ENCODE peak calls at places on chromosomes 11 and 22, in eight cellular contexts. I is A549; R is B cell; B is nephron progenitor cell; M is pancreas; C is tibial nerve; T is CD4-positive, alpha-beta T cell; D is neural crest cell. E is an unnamed sample.

GRCh38 chr11:12989428-12990242 is 19.5 kb upstream of the RASSF10 start:
- DNase-seq in I (no peak), R (no peak), B (no peak), M (no peak), C (no peak), T (no peak), D (no peak), E (no peak)

GRCh38 chr22:19708323-19709011 is 5.8 kb upstream of the SEPTIN5 start:
- DNase-seq in I (no peak), R (peak), B (no peak), M (peak), C (no peak), T (no peak), D (no peak), E (no peak)

GRCh38 chr11:12287374-12288211 is 89.8 kb upstream of the PARVA start:
- DNase-seq in I (peak), R (no peak), B (peak), M (no peak), C (no peak), T (no peak), D (peak), E (peak)

GRCh38 chr11:114284021-114284420 is 12.2 kb upstream of the NNMT start:
- DNase-seq in I (no peak), R (no peak), B (no peak), M (no peak), C (no peak), T (no peak), D (no peak), E (no peak)

GRCh38 chr11:616320-617220 is 820 bp upstream of the IRF7 start:
- DNase-seq in I (no peak), R (no peak), B (no peak), M (no peak), C (no peak), T (no peak), D (no peak), E (no peak)

GRCh38 chr11:8365542-8365941 is 101.9 kb upstream of the LMO1 start:
- DNase-seq in I (no peak), R (no peak), B (no peak), M (peak), C (no peak), T (no peak), D (no peak), E (no peak)

GRCh38 chr11:121366970-121367369 is 74.4 kb downstream of the SC5D start:
- DNase-seq in I (no peak), R (no peak), B (no peak), M (no peak), C (no peak), T (no peak), D (no peak), E (no peak)

GRCh38 chr11:76119779-76120178 is 86.5 kb downstream of the WNT11 start:
- DNase-seq in I (no peak), R (no peak), B (no peak), M (no peak), C (no peak), T (no peak), D (no peak), E (no peak)

GRCh38 chr11:46392421-46393230 is 1.1 kb upstream of the CHRM4 start:
- DNase-seq in I (peak), R (peak), B (peak), M (peak), C (peak), T (peak), D (peak), E (peak)

GRCh38 chr11:116122697-116123472 is 618.7 kb upstream of the CADM1 start:
- DNase-seq in I (no peak), R (no peak), B (no peak), M (no peak), C (no peak), T (no peak), D (no peak), E (no peak)

GRCh38 chr11:69985654-69986420 is 92.3 kb upstream of the ANO1 start:
- DNase-seq in I (no peak), R (no peak), B (peak), M (no peak), C (no peak), T (no peak), D (no peak), E (no peak)

GRCh38 chr11:41237386-41237785 is 222.1 kb downstream of the LRRC4C start:
- DNase-seq in I (no peak), R (no peak), B (no peak), M (no peak), C (no peak), T (no peak), D (no peak), E (no peak)

GRCh38 chr11:47296045-47296444 is 26.1 kb downstream of the MADD start:
- DNase-seq in I (no peak), R (no peak), B (no peak), M (no peak), C (no peak), T (no peak), D (no peak), E (no peak)

GRCh38 chr11:119470316-119471266 is 47.6 kb upstream of the THY1 start:
- DNase-seq in I (no peak), R (no peak), B (no peak), M (no peak), C (no peak), T (no peak), D (no peak), E (no peak)

GRCh38 chr22:26615149-26615548 is 2.7 kb downstream of the CRYBB1 start:
- DNase-seq in I (no peak), R (peak), B (no peak), M (no peak), C (no peak), T (no peak), D (no peak), E (no peak)

GRCh38 chr11:115168229-115168671 is 336.0 kb downstream of the CADM1 start:
- DNase-seq in I (no peak), R (no peak), B (no peak), M (no peak), C (no peak), T (no peak), D (no peak), E (no peak)

GRCh38 chr11:112613051-112613972 is 347.9 kb upstream of the NCAM1 start:
- DNase-seq in I (no peak), R (no peak), B (no peak), M (peak), C (no peak), T (no peak), D (no peak), E (no peak)

GRCh38 chr22:42376721-42377177 is 55.5 kb downstream of the NFAM1 start:
- DNase-seq in I (no peak), R (no peak), B (peak), M (no peak), C (peak), T (no peak), D (peak), E (peak)

GRCh38 chr11:105046898-105047579 is 1.9 kb upstream of the CARD16 start:
- DNase-seq in I (peak), R (no peak), B (no peak), M (no peak), C (no peak), T (no peak), D (no peak), E (no peak)

GRCh38 chr11:129543515-129544290 is 168.1 kb downstream of the BARX2 start:
- DNase-seq in I (no peak), R (no peak), B (no peak), M (no peak), C (no peak), T (no peak), D (no peak), E (no peak)

GRCh38 chr11:129533395-129533794 is 157.7 kb downstream of the BARX2 start:
- DNase-seq in I (no peak), R (no peak), B (no peak), M (no peak), C (no peak), T (no peak), D (no peak), E (no peak)

GRCh38 chr11:129536338-129536737 is 160.7 kb downstream of the BARX2 start:
- DNase-seq in I (no peak), R (no peak), B (no peak), M (no peak), C (no peak), T (no peak), D (no peak), E (no peak)

DNA sequence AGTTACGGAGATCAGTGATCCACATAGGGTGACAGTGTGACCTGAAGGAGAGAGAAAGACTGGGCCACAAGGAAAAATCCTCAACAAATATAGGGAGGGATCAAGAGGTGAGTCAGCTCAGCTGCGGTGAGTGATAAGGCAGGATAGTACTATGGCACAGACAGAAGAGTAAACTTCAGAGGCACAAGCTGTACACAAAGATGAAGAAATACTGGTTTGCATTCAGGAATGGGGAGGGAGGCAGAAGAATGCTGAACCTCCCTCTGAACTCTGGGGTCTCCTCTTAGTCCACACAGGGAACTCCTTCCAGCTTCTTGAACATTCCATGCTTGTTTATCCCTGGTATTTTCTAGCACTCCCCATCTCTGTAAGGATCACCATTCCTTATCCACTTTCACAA is 162.7 kb downstream of the BARX2 start:
- DNase-seq in I (no peak), R (no peak), B (no peak), M (no peak), C (no peak), T (no peak), D (no peak), E (no peak)
- TF ChIP-seq CTCF in I (no peak), R (no peak), B (no peak), M (no peak), C (no peak), T (no peak), D (no peak), E (no peak)

GRCh38 chr11:23556163-23556750 is 696.0 kb upstream of the CCDC179 start:
- DNase-seq in I (no peak), R (no peak), B (no peak), M (no peak), C (no peak), T (no peak), D (no peak), E (no peak)

GRCh38 chr11:23555085-23555484 is 694.8 kb upstream of the CCDC179 start:
- DNase-seq in I (no peak), R (no peak), B (no peak), M (no peak), C (no peak), T (no peak), D (no peak), E (no peak)

DNA sequence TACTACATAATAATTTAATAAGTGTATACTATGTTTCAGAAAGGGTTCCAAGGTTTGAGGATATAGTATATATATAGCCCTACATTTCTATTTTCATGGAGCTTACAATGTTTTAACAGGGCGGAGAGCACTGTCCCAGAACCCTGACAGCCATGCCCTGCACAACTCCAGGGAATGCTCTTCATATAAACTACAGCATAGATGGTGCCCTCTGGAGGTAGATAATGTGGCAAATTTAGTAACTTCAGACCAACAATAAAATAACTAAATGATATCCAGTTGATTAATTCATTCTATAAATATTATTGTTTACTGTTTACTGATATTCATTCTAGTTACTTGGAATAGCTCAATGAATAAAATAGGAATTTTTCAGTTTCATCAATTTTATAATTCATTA is 693.7 kb upstream of the CCDC179 start:
- DNase-seq in I (no peak), R (no peak), B (no peak), M (no peak), C (no peak), T (no peak), D (no peak), E (no peak)
- TF ChIP-seq CTCF in I (no peak), R (no peak), B (no peak), M (no peak), C (no peak), T (no peak), D (no peak), E (no peak)

DNA sequence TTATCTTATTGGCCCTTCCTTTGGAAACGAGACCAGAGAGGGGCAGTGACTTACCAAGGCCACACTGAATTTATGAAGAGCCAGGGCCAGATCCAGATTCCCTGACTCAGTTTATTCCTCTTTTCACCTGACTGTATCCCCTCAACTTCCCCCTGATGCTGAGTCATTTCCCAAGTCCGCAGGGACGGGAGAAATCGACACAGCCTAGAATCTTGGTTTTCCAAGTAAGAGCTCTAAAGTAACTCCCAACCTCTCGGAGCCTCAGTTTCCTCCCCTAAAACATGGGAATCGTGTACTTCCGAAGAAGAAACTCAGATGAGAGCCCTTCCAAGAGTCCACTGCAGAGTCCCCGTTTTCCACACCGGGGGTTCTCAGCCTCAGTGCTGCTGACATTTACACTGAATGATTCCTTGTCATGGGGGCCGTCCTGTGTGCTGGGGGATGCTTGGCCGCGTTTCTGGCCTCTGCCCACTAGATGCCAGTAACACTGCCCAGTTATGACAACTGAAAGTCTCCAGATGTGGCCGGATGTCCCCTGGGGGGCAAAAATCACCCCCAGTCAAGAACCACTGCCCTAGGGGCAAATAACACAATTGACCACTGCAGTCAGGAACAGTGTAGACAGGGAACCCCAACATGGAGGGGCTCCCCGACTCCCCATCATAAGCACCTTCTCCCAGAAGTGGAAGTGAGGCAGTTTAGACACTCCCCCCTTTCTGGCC is 11.2 kb downstream of the MPST start:
- DNase-seq in I (no peak), R (no peak), B (no peak), M (no peak), C (no peak), T (no peak), D (no peak), E (no peak)
- TF ChIP-seq CTCF in I (no peak), R (no peak), B (no peak), M (no peak), C (no peak), T (no peak), D (no peak), E (no peak)

GRCh38 chr11:129694538-129694937 is 121.1 kb upstream of the TMEM45B start:
- DNase-seq in I (no peak), R (no peak), B (no peak), M (no peak), C (no peak), T (no peak), D (no peak), E (no peak)
- TF ChIP-seq CTCF in I (no peak), R (no peak), B (no peak), M (no peak), C (no peak), T (no peak), D (peak), E (no peak)

GRCh38 chr11:118176400-118177134 is at the start of gene SCN2B:
- DNase-seq in I (no peak), R (no peak), B (no peak), M (no peak), C (no peak), T (no peak), D (no peak), E (no peak)
- TF ChIP-seq CTCF in I (no peak), R (no peak), B (no peak), M (no peak), C (no peak), T (no peak), D (no peak), E (no peak)

DNA sequence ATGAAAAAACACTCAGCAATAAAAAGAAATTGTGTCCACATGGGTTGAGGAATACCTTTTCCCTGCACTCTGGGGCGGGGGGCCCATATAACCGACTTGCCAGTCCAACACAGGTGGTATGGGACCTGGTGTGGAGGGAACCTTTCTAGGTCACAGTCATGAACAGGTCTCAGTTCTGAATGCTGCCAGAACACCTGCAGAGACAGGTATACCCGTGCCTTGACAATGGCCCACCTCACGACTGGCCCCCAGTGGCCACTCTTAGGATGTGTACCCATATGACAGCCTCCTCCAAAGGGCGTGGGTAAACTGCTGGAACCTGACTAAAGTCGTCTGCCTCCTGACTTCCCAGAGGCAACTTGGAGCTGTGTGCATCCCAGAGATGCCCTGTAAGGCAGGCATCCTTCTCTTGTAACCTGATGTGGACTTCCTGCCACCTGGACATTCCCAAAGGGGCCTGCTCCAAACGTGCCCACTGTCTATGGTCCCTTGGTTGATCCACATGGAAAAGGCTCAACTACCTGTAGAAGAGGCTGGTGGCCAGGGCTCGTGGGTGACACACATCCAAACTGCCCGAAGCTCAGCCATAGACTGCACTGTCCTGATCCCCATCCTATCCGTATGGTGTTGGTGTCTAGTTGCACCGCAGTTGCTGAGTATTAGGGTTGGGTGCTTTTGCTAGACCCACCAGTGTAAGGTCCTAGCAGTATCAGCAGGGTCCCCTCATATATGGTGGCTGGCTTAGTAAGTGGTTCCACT is 859.3 kb downstream of the BRD1 start:
- DNase-seq in I (no peak), R (no peak), B (no peak), M (peak), C (no peak), T (no peak), D (no peak), E (no peak)
- TF ChIP-seq CTCF in I (peak), R (peak), B (peak), M (peak), C (no peak), T (no peak), D (peak), E (peak)

GRCh38 chr11:9982796-9983579 is 311.0 kb downstream of the SBF2 start:
- DNase-seq in I (peak), R (no peak), B (no peak), M (no peak), C (no peak), T (no peak), D (peak), E (no peak)

GRCh38 chr11:9980931-9981330 is 313.1 kb downstream of the SBF2 start:
- DNase-seq in I (no peak), R (no peak), B (no peak), M (no peak), C (no peak), T (no peak), D (no peak), E (no peak)

GRCh38 chr11:9977554-9977953 is 313.7 kb downstream of the SWAP70 start:
- DNase-seq in I (no peak), R (no peak), B (no peak), M (no peak), C (no peak), T (no peak), D (no peak), E (no peak)

DNA sequence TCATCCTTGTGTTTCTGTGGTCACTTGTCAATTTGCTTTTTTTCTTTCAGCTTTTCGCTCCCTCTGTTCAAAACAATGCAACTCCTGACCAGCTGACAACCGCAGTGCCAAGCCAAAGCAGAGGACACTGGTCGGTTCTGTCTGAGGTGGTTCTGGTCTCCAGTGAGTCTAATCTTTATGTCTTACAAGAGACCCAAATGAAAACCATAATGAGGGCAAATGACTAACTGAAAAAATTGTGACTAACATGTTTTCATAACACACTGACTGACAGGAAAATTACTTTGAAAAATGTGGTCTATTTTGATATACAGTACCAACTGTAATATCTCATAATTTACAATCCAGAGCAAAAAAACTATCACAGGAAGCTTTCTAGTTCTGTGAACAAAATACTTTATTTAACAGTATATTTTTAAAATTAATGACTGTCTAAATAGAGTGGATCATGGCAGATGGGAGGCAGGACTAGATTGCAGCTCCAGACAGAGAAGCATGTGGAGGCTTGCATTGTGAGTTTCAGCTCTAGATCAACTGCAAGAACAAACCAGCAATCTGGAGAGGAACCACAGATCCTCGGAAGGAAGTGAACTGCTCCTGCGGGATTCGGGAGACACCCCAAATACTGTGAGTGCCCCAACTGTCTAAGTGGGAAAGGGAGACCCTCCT is 311.8 kb downstream of the SBF2 start:
- DNase-seq in I (no peak), R (no peak), B (no peak), M (no peak), C (no peak), T (no peak), D (no peak), E (no peak)
- TF ChIP-seq CTCF in I (no peak), R (no peak), B (no peak), M (no peak), C (no peak), T (no peak), D (no peak), E (no peak)

GRCh38 chr11:125257185-125257584 is 92.6 kb downstream of the PKNOX2 start:
- DNase-seq in I (peak), R (no peak), B (no peak), M (no peak), C (no peak), T (no peak), D (no peak), E (no peak)
- TF ChIP-seq CTCF in I (no peak), R (no peak), B (peak), M (no peak), C (peak), T (no peak), D (no peak), E (no peak)

E was measured in heart right ventricle.